ENCODE peak calls at places on chromosomes 4 and X, in six cellular contexts. One of them, this sample, is unnamed.

GRCh38 chrX:30530591-30530990 is 47.0 kb downstream of the TASL start:
- DNase-seq in fibroblast of pulmonary artery: peak
- DNase-seq in HS-5: no peak
- DNase-seq in aorta: no peak
- DNase-seq in T-helper 2 cell: no peak
- DNase-seq in NCI-H2029 treated with DMSO at 0.1 percent for 48 hours: no peak
- DNase-seq in this sample: no peak

GRCh38 chr4:66972087-66972486 is 573.2 kb downstream of the CENPC start:
- DNase-seq in fibroblast of pulmonary artery: peak
- DNase-seq in HS-5: no peak
- DNase-seq in aorta: no peak
- DNase-seq in T-helper 2 cell: no peak
- DNase-seq in NCI-H2029 treated with DMSO at 0.1 percent for 48 hours: no peak
- DNase-seq in this sample: no peak

GRCh38 chrX:16610121-16610565 is 39.8 kb upstream of the S100G start:
- DNase-seq in fibroblast of pulmonary artery: peak
- DNase-seq in HS-5: peak
- DNase-seq in aorta: no peak
- DNase-seq in T-helper 2 cell: no peak
- DNase-seq in NCI-H2029 treated with DMSO at 0.1 percent for 48 hours: no peak
- DNase-seq in this sample: no peak

GRCh38 chrX:14964500-14964899 is 91.3 kb downstream of the MOSPD2 start:
- DNase-seq in fibroblast of pulmonary artery: peak
- DNase-seq in HS-5: no peak
- DNase-seq in aorta: no peak
- DNase-seq in T-helper 2 cell: no peak
- DNase-seq in NCI-H2029 treated with DMSO at 0.1 percent for 48 hours: no peak
- DNase-seq in this sample: peak

GRCh38 chr4:167854881-167855280 is 237.5 kb upstream of the ANXA10 start:
- DNase-seq in fibroblast of pulmonary artery: no peak
- DNase-seq in HS-5: peak
- DNase-seq in aorta: no peak
- DNase-seq in T-helper 2 cell: no peak
- DNase-seq in NCI-H2029 treated with DMSO at 0.1 percent for 48 hours: no peak
- DNase-seq in this sample: no peak

GRCh38 chr4:105996845-105997244 is 101.6 kb downstream of the NPNT start:
- DNase-seq in fibroblast of pulmonary artery: no peak
- DNase-seq in HS-5: no peak
- DNase-seq in aorta: no peak
- DNase-seq in T-helper 2 cell: no peak
- DNase-seq in NCI-H2029 treated with DMSO at 0.1 percent for 48 hours: no peak
- DNase-seq in this sample: no peak

GRCh38 chr4:87943660-87944149 is 31.8 kb upstream of the SPP1 start:
- DNase-seq in fibroblast of pulmonary artery: no peak
- DNase-seq in HS-5: no peak
- DNase-seq in aorta: no peak
- DNase-seq in T-helper 2 cell: no peak
- DNase-seq in NCI-H2029 treated with DMSO at 0.1 percent for 48 hours: no peak
- DNase-seq in this sample: no peak

GRCh38 chrX:8639949-8640348 is 92.0 kb downstream of the ANOS1 start:
- DNase-seq in fibroblast of pulmonary artery: no peak
- DNase-seq in HS-5: no peak
- DNase-seq in aorta: no peak
- DNase-seq in T-helper 2 cell: no peak
- DNase-seq in NCI-H2029 treated with DMSO at 0.1 percent for 48 hours: no peak
- DNase-seq in this sample: no peak

GRCh38 chr4:100095729-100096595 is 94.3 kb downstream of the DDIT4L start:
- DNase-seq in fibroblast of pulmonary artery: peak
- DNase-seq in HS-5: peak
- DNase-seq in aorta: peak
- DNase-seq in T-helper 2 cell: peak
- DNase-seq in NCI-H2029 treated with DMSO at 0.1 percent for 48 hours: no peak
- DNase-seq in this sample: peak

GRCh38 chr4:103773691-103774231 is 54.0 kb upstream of the TACR3 start:
- DNase-seq in fibroblast of pulmonary artery: no peak
- DNase-seq in HS-5: no peak
- DNase-seq in aorta: no peak
- DNase-seq in T-helper 2 cell: no peak
- DNase-seq in NCI-H2029 treated with DMSO at 0.1 percent for 48 hours: no peak
- DNase-seq in this sample: no peak

GRCh38 chr4:121789960-121790829 is 10.9 kb upstream of the EXOSC9 start:
- DNase-seq in fibroblast of pulmonary artery: peak
- DNase-seq in HS-5: peak
- DNase-seq in aorta: no peak
- DNase-seq in T-helper 2 cell: no peak
- DNase-seq in NCI-H2029 treated with DMSO at 0.1 percent for 48 hours: no peak
- DNase-seq in this sample: peak

GRCh38 chr4:150570123-150570522 is 11.8 kb upstream of the MAB21L2 start:
- DNase-seq in fibroblast of pulmonary artery: no peak
- DNase-seq in HS-5: no peak
- DNase-seq in aorta: no peak
- DNase-seq in T-helper 2 cell: no peak
- DNase-seq in NCI-H2029 treated with DMSO at 0.1 percent for 48 hours: no peak
- DNase-seq in this sample: no peak

GRCh38 chr4:144304025-144304424 is 163.5 kb upstream of the GYPA start:
- DNase-seq in fibroblast of pulmonary artery: no peak
- DNase-seq in HS-5: no peak
- DNase-seq in aorta: no peak
- DNase-seq in T-helper 2 cell: no peak
- DNase-seq in NCI-H2029 treated with DMSO at 0.1 percent for 48 hours: no peak
- DNase-seq in this sample: no peak

GRCh38 chrX:87900320-87900908 is 382.8 kb downstream of the KLHL4 start:
- DNase-seq in fibroblast of pulmonary artery: no peak
- DNase-seq in HS-5: peak
- DNase-seq in aorta: no peak
- DNase-seq in T-helper 2 cell: no peak
- DNase-seq in NCI-H2029 treated with DMSO at 0.1 percent for 48 hours: no peak
- DNase-seq in this sample: no peak

GRCh38 chr4:142402156-142402555 is 443.9 kb downstream of the INPP4B start:
- DNase-seq in fibroblast of pulmonary artery: no peak
- DNase-seq in HS-5: no peak
- DNase-seq in aorta: no peak
- DNase-seq in T-helper 2 cell: no peak
- DNase-seq in NCI-H2029 treated with DMSO at 0.1 percent for 48 hours: no peak
- DNase-seq in this sample: no peak

GRCh38 chr4:6386091-6386490 is 86.3 kb downstream of the PPP2R2C start:
- DNase-seq in fibroblast of pulmonary artery: no peak
- DNase-seq in HS-5: no peak
- DNase-seq in aorta: peak
- DNase-seq in T-helper 2 cell: no peak
- DNase-seq in NCI-H2029 treated with DMSO at 0.1 percent for 48 hours: no peak
- DNase-seq in this sample: no peak

GRCh38 chr4:4677825-4678522 is 136.1 kb upstream of the STX18 start:
- DNase-seq in fibroblast of pulmonary artery: peak
- DNase-seq in HS-5: no peak
- DNase-seq in aorta: no peak
- DNase-seq in T-helper 2 cell: no peak
- DNase-seq in NCI-H2029 treated with DMSO at 0.1 percent for 48 hours: no peak
- DNase-seq in this sample: peak

GRCh38 chr4:43339435-43339834 is 446.9 kb downstream of the GRXCR1 start:
- DNase-seq in fibroblast of pulmonary artery: peak
- DNase-seq in HS-5: peak
- DNase-seq in aorta: no peak
- DNase-seq in T-helper 2 cell: no peak
- DNase-seq in NCI-H2029 treated with DMSO at 0.1 percent for 48 hours: no peak
- DNase-seq in this sample: no peak

GRCh38 chr4:6499241-6499605 is 26.8 kb upstream of the PPP2R2C start:
- DNase-seq in fibroblast of pulmonary artery: no peak
- DNase-seq in HS-5: no peak
- DNase-seq in aorta: no peak
- DNase-seq in T-helper 2 cell: no peak
- DNase-seq in NCI-H2029 treated with DMSO at 0.1 percent for 48 hours: no peak
- DNase-seq in this sample: no peak

GRCh38 chr4:185013715-185014114 is 4.6 kb upstream of the HELT start:
- DNase-seq in fibroblast of pulmonary artery: no peak
- DNase-seq in HS-5: no peak
- DNase-seq in aorta: no peak
- DNase-seq in T-helper 2 cell: no peak
- DNase-seq in NCI-H2029 treated with DMSO at 0.1 percent for 48 hours: no peak
- DNase-seq in this sample: no peak

GRCh38 chrX:21940356-21940829 is at the start of gene SMS:
- DNase-seq in fibroblast of pulmonary artery: peak
- DNase-seq in HS-5: no peak
- DNase-seq in aorta: peak
- DNase-seq in T-helper 2 cell: peak
- DNase-seq in NCI-H2029 treated with DMSO at 0.1 percent for 48 hours: no peak
- DNase-seq in this sample: no peak

GRCh38 chrX:55867254-55867653 is 149.7 kb downstream of the RRAGB start:
- DNase-seq in fibroblast of pulmonary artery: peak
- DNase-seq in HS-5: no peak
- DNase-seq in aorta: no peak
- DNase-seq in T-helper 2 cell: no peak
- DNase-seq in NCI-H2029 treated with DMSO at 0.1 percent for 48 hours: no peak
- DNase-seq in this sample: no peak

GRCh38 chr4:98055800-98056501 is 87.3 kb downstream of the STPG2 start:
- DNase-seq in fibroblast of pulmonary artery: no peak
- DNase-seq in HS-5: no peak
- DNase-seq in aorta: no peak
- DNase-seq in T-helper 2 cell: no peak
- DNase-seq in NCI-H2029 treated with DMSO at 0.1 percent for 48 hours: no peak
- DNase-seq in this sample: no peak

GRCh38 chr4:3860061-3860912 is 94.1 kb downstream of the ADRA2C start:
- DNase-seq in fibroblast of pulmonary artery: no peak
- DNase-seq in HS-5: no peak
- DNase-seq in aorta: no peak
- DNase-seq in T-helper 2 cell: no peak
- DNase-seq in NCI-H2029 treated with DMSO at 0.1 percent for 48 hours: no peak
- DNase-seq in this sample: no peak

GRCh38 chr4:98482503-98482846 is 175.9 kb downstream of the TSPAN5 start:
- DNase-seq in fibroblast of pulmonary artery: no peak
- DNase-seq in HS-5: no peak
- DNase-seq in aorta: no peak
- DNase-seq in T-helper 2 cell: no peak
- DNase-seq in NCI-H2029 treated with DMSO at 0.1 percent for 48 hours: no peak
- DNase-seq in this sample: no peak

GRCh38 chr4:6198278-6198677 is 2.1 kb downstream of the JAKMIP1 start:
- DNase-seq in fibroblast of pulmonary artery: no peak
- DNase-seq in HS-5: no peak
- DNase-seq in aorta: no peak
- DNase-seq in T-helper 2 cell: no peak
- DNase-seq in NCI-H2029 treated with DMSO at 0.1 percent for 48 hours: no peak
- DNase-seq in this sample: no peak

GRCh38 chrX:56113785-56114436 is 118.2 kb upstream of the KLF8 start:
- DNase-seq in fibroblast of pulmonary artery: no peak
- DNase-seq in HS-5: no peak
- DNase-seq in aorta: no peak
- DNase-seq in T-helper 2 cell: no peak
- DNase-seq in NCI-H2029 treated with DMSO at 0.1 percent for 48 hours: no peak
- DNase-seq in this sample: no peak

GRCh38 chrX:32948130-32948529 is 263.2 kb downstream of the DMD start:
- DNase-seq in fibroblast of pulmonary artery: no peak
- DNase-seq in HS-5: no peak
- DNase-seq in aorta: no peak
- DNase-seq in T-helper 2 cell: no peak
- DNase-seq in NCI-H2029 treated with DMSO at 0.1 percent for 48 hours: no peak
- DNase-seq in this sample: no peak

GRCh38 chrX:103329991-103330390 is at the start of gene TCEAL7:
- DNase-seq in fibroblast of pulmonary artery: peak
- DNase-seq in HS-5: no peak
- DNase-seq in aorta: no peak
- DNase-seq in T-helper 2 cell: no peak
- DNase-seq in NCI-H2029 treated with DMSO at 0.1 percent for 48 hours: no peak
- DNase-seq in this sample: no peak